ENCODE peak calls at places on chromosomes 12 and 14, in five cellular contexts. Z is coronary artery, P is H1, V is AG09309, E is mammary epithelial cell. O is an unnamed sample.

GRCh38 chr14:50344116-50344775 is 32.1 kb downstream of the DMAC2L start:
- DNase-seq in Z (no peak), P (no peak), V (no peak), E (peak; percentile 94), O (no peak)

GRCh38 chr12:54195736-54196347 is 7.1 kb upstream of the SMUG1 start:
- DNase-seq in Z (no peak), P (no peak), V (no peak), E (no peak), O (peak; percentile 72)

GRCh38 chr14:66038214-66038977 is 447.8 kb upstream of the CCDC196 start:
- DNase-seq in Z (no peak), P (no peak), V (peak; percentile 51), E (peak; percentile 73), O (peak; percentile 97)

GRCh38 chr14:104237651-104238423 is 99.5 kb downstream of the KIF26A start:
- DNase-seq in Z (peak; percentile 57), P (no peak), V (no peak), E (no peak), O (no peak)

GRCh38 chr14:34003691-34004090 is 52.8 kb upstream of the EGLN3 start:
- DNase-seq in Z (no peak), P (no peak), V (no peak), E (peak; percentile 25), O (no peak)

GRCh38 chr12:26058818-26059217 is 66.0 kb downstream of the BHLHE41 start:
- DNase-seq in Z (no peak), P (no peak), V (no peak), E (no peak), O (no peak)

GRCh38 chr12:58242803-58243628 is 301.6 kb downstream of the ATP23 start:
- DNase-seq in Z (no peak), P (no peak), V (peak; percentile 7), E (no peak), O (no peak)

GRCh38 chr12:112153181-112153899 is 28.0 kb downstream of the TRAFD1 start:
- DNase-seq in Z (no peak), P (no peak), V (no peak), E (no peak), O (no peak)

GRCh38 chr12:95208678-95209077 is 8.6 kb downstream of the FGD6 start:
- DNase-seq in Z (no peak), P (no peak), V (no peak), E (no peak), O (no peak)

GRCh38 chr14:54610051-54610977 is 43.4 kb downstream of the SAMD4A start:
- DNase-seq in Z (no peak), P (no peak), V (no peak), E (no peak), O (peak; percentile 44)

GRCh38 chr12:25051583-25052190 is 102.8 kb upstream of the BCAT1 start:
- DNase-seq in Z (no peak), P (no peak), V (no peak), E (no peak), O (no peak)

GRCh38 chr14:67571991-67572323 is 28.1 kb downstream of the PIGH start:
- DNase-seq in Z (no peak), P (no peak), V (no peak), E (no peak), O (no peak)

GRCh38 chr14:37591941-37592287 is 3.1 kb downstream of the FOXA1 start:
- DNase-seq in Z (no peak), P (no peak), V (no peak), E (no peak), O (no peak)

GRCh38 chr14:104211741-104212140 is 73.4 kb downstream of the KIF26A start:
- DNase-seq in Z (no peak), P (no peak), V (no peak), E (no peak), O (no peak)

GRCh38 chr12:121784460-121784859 is 9.0 kb downstream of the RHOF start:
- DNase-seq in Z (no peak), P (no peak), V (peak; percentile 70), E (peak; percentile 96), O (peak; percentile 87)

GRCh38 chr14:50047274-50047676 is 69.1 kb downstream of the VCPKMT start:
- DNase-seq in Z (no peak), P (no peak), V (no peak), E (no peak), O (no peak)

GRCh38 chr14:53491256-53491905 is 338.3 kb upstream of the DDHD1 start:
- DNase-seq in Z (no peak), P (no peak), V (peak; percentile 49), E (peak; percentile 44), O (no peak)

GRCh38 chr12:127728285-127728684 is 538.7 kb upstream of the TMEM132C start:
- DNase-seq in Z (no peak), P (no peak), V (no peak), E (no peak), O (no peak)

GRCh38 chr12:29486972-29487371 is 10.5 kb downstream of the OVCH1 start:
- DNase-seq in Z (no peak), P (no peak), V (no peak), E (no peak), O (no peak)

GRCh38 chr12:29773076-29773475 is 10.7 kb downstream of the TMTC1 start:
- DNase-seq in Z (no peak), P (no peak), V (no peak), E (no peak), O (peak; percentile 43)

GRCh38 chr12:89709994-89710872 is 1.6 kb upstream of the ATP2B1 start:
- DNase-seq in Z (peak; percentile 88), P (no peak), V (peak; percentile 14), E (no peak), O (peak; percentile 62)

GRCh38 chr14:72742682-72743195 is 151.2 kb downstream of the DPF3 start:
- DNase-seq in Z (no peak), P (no peak), V (no peak), E (no peak), O (no peak)

GRCh38 chr12:67811437-67812361 is 163.2 kb downstream of the DYRK2 start:
- DNase-seq in Z (no peak), P (no peak), V (peak; percentile 67), E (peak; percentile 92), O (peak; percentile 79)

GRCh38 chr14:36442824-36443241 is 77.2 kb downstream of the NKX2-1 start:
- DNase-seq in Z (no peak), P (no peak), V (no peak), E (no peak), O (no peak)

GRCh38 chr14:102560436-102561261 is 31.8 kb upstream of the RCOR1 start:
- DNase-seq in Z (no peak), P (no peak), V (no peak), E (no peak), O (no peak)

GRCh38 chr14:101187017-101187815 is 283.7 kb upstream of the RTL1 start:
- DNase-seq in Z (no peak), P (no peak), V (no peak), E (no peak), O (no peak)

GRCh38 chr14:29442720-29443119 is 484.9 kb downstream of the PRKD1 start:
- DNase-seq in Z (no peak), P (no peak), V (peak; percentile 18), E (peak; percentile 0), O (peak; percentile 65)

GRCh38 chr12:41531147-41531829 is 343.2 kb downstream of the PDZRN4 start:
- DNase-seq in Z (peak; percentile 74), P (no peak), V (no peak), E (no peak), O (peak; percentile 25)

GRCh38 chr12:89135976-89136634 is 216.2 kb downstream of the DUSP6 start:
- DNase-seq in Z (no peak), P (no peak), V (no peak), E (peak; percentile 83), O (peak; percentile 33)

GRCh38 chr12:108649668-108650067 is 16.0 kb upstream of the SELPLG start:
- DNase-seq in Z (no peak), P (no peak), V (peak; percentile 58), E (peak; percentile 75), O (peak; percentile 87)

GRCh38 chr12:104630230-104630670 is 173.5 kb downstream of the CHST11 start:
- DNase-seq in Z (no peak), P (no peak), V (no peak), E (no peak), O (no peak)

GRCh38 chr12:111589601-111590000 is 9.5 kb downstream of the ATXN2 start:
- DNase-seq in Z (no peak), P (no peak), V (no peak), E (no peak), O (no peak)

GRCh38 chr14:93330609-93331000 is 2.2 kb downstream of the BTBD7 start:
- DNase-seq in Z (no peak), P (no peak), V (no peak), E (peak; percentile 76), O (no peak)

DNA sequence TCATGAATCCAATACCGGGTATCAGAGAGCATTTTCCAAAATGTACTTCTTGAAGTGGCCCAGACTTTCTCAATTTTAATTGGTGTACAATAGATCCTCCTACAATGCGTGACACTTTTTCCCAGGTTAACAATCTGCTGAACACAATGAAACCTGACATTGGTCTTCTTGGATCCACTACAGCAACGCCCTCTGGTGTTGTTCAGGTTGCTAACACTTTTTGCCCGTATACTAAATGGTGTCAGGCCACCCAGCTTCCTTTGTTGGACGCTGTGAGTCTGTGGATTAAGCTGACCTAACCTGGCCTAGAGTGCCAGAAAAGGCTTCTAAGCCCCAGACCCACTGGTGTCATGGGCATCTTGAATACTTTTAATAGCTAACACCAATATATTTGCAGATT is 89.2 kb downstream of the KCNK10 start:
- DNase-seq in Z (no peak), P (peak; percentile 3), V (no peak), E (no peak), O (peak; percentile 9)
- TF ChIP-seq CTCF in Z (no peak), P (peak; percentile 68), V (no peak), E (no peak), O (peak; percentile 19)

GRCh38 chr12:55708695-55709233 is 1.1 kb upstream of the ITGA7 start:
- DNase-seq in Z (no peak), P (no peak), V (no peak), E (no peak), O (no peak)
- H3K4me3 ChIP-seq in Z (peak overlapping the region; percentile 88), P (peak overlapping the region; percentile 64), V (no peak overlapping the region), E (no peak overlapping the region), O (no peak overlapping the region)

DNA sequence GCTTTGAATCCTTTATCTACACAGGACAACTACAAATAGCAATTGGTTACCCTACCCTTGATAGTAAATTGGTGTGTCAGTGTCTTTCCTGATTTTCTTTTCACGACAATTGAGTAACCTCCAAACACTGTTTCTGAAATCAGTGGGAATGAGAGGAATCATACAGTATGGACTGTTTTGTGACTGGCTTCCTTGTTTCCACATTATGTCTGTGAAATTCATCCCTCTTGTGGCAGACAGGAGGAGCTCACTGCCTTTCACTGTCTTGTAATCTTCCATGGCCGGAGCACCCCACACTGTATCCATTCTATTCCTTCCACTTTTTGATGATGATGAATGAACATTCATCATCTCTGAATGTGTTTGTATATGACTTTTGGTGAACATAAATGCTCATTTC is 164.0 kb upstream of the PZP start:
- DNase-seq in Z (no peak), P (no peak), V (no peak), E (peak; percentile 34), O (no peak)
- TF ChIP-seq CTCF in Z (no peak), P (peak; percentile 26), V (peak; percentile 41), E (peak; percentile 23), O (peak; percentile 24)

GRCh38 chr12:47085815-47086252 is 6.1 kb upstream of the AMIGO2 start:
- DNase-seq in Z (no peak), P (no peak), V (no peak), E (peak; percentile 66), O (peak; percentile 77)
- H3K4me3 ChIP-seq in Z (no peak overlapping the region), P (no peak overlapping the region), V (no peak overlapping the region), E (no peak overlapping the region), O (no peak overlapping the region)

GRCh38 chr14:94816113-94816512 is 46.2 kb upstream of the GSC start:
- DNase-seq in Z (no peak), P (no peak), V (no peak), E (no peak), O (no peak)
- TF ChIP-seq CTCF in Z (no peak), P (peak; percentile 41), V (no peak), E (no peak), O (no peak)